ENCODE peak calls at places on chromosomes 13 and 19, in six cellular contexts. M, P, S, X, H and I are unnamed samples.

GRCh38 chr19:46608581-46609345 is 7.6 kb downstream of the CALM3 start:
- DNase-seq in M (no peak), P (no peak), S (peak), X (no peak), H (no peak), I (no peak)

GRCh38 chr19:16024266-16025107 is 51.8 kb upstream of the TPM4 start:
- DNase-seq in M (no peak), P (no peak), S (no peak), X (no peak), H (no peak), I (peak)

GRCh38 chr13:101144808-101145419 is 271.4 kb downstream of the NALCN start:
- DNase-seq in M (peak), P (peak), S (no peak), X (peak), H (no peak), I (no peak)

GRCh38 chr19:31332096-31332495 is 17.1 kb downstream of the TSHZ3 start:
- DNase-seq in M (no peak), P (no peak), S (no peak), X (no peak), H (no peak), I (no peak)

GRCh38 chr19:46955114-46955812 is 64.4 kb upstream of the NPAS1 start:
- DNase-seq in M (peak), P (peak), S (no peak), X (no peak), H (no peak), I (no peak)

GRCh38 chr19:14328406-14328805 is 52.8 kb upstream of the ADGRE5 start:
- DNase-seq in M (no peak), P (no peak), S (no peak), X (no peak), H (no peak), I (no peak)

GRCh38 chr13:43567608-43568007 is 219.2 kb downstream of the ENOX1 start:
- DNase-seq in M (no peak), P (no peak), S (no peak), X (no peak), H (no peak), I (no peak)

GRCh38 chr19:58562126-58563033 is 4.0 kb upstream of the UBE2M start:
- DNase-seq in M (no peak), P (no peak), S (no peak), X (no peak), H (peak), I (no peak)

GRCh38 chr13:44921931-44922758 is 67.1 kb downstream of the NUFIP1 start:
- DNase-seq in M (no peak), P (peak), S (peak), X (no peak), H (peak), I (peak)

GRCh38 chr19:741506-742131 is 9.3 kb upstream of the MISP start:
- DNase-seq in M (peak), P (peak), S (no peak), X (no peak), H (peak), I (peak)

GRCh38 chr13:97856001-97856675 is 97.3 kb upstream of the IPO5 start:
- DNase-seq in M (no peak), P (no peak), S (peak), X (no peak), H (peak), I (peak)

GRCh38 chr19:15180451-15181390 is 20.1 kb downstream of the NOTCH3 start:
- DNase-seq in M (peak), P (peak), S (no peak), X (no peak), H (no peak), I (peak)

GRCh38 chr13:91684746-91685145 is 286.3 kb downstream of the GPC5 start:
- DNase-seq in M (no peak), P (no peak), S (no peak), X (no peak), H (no peak), I (no peak)

GRCh38 chr13:76741624-76742023 is 144.6 kb downstream of the KCTD12 start:
- DNase-seq in M (no peak), P (no peak), S (no peak), X (no peak), H (no peak), I (no peak)

GRCh38 chr13:110107568-110108347 is 199.2 kb downstream of the COL4A1 start:
- DNase-seq in M (no peak), P (no peak), S (no peak), X (no peak), H (no peak), I (no peak)

GRCh38 chr19:50513746-50514345 is at the start of gene ASPDH:
- DNase-seq in M (peak), P (no peak), S (no peak), X (no peak), H (no peak), I (no peak)

GRCh38 chr13:75769141-75769905 is 133.2 kb downstream of the LMO7 start:
- DNase-seq in M (no peak), P (no peak), S (no peak), X (no peak), H (no peak), I (no peak)

GRCh38 chr19:10603873-10604459 is 16.9 kb upstream of the AP1M2 start:
- DNase-seq in M (no peak), P (no peak), S (no peak), X (peak), H (no peak), I (no peak)

GRCh38 chr19:22595918-22596341 is 38.2 kb upstream of the ZNF492 start:
- DNase-seq in M (peak), P (no peak), S (peak), X (no peak), H (peak), I (peak)

GRCh38 chr19:39916851-39917396 is 17.5 kb downstream of the FCGBP start:
- DNase-seq in M (no peak), P (no peak), S (no peak), X (no peak), H (no peak), I (no peak)

GRCh38 chr13:40464349-40464748 is 202.1 kb downstream of the FOXO1 start:
- DNase-seq in M (no peak), P (no peak), S (no peak), X (no peak), H (no peak), I (no peak)

GRCh38 chr13:27403252-27403678 is 21.2 kb upstream of the GTF3A start:
- DNase-seq in M (no peak), P (no peak), S (no peak), X (no peak), H (no peak), I (no peak)

GRCh38 chr19:57280913-57281425 is 684 bp downstream of the ZNF460 start:
- DNase-seq in M (peak), P (no peak), S (no peak), X (no peak), H (no peak), I (no peak)

GRCh38 chr19:55257461-55258411 is 1.1 kb downstream of the PPP6R1 start:
- DNase-seq in M (peak), P (no peak), S (no peak), X (no peak), H (no peak), I (no peak)

GRCh38 chr19:16133818-16134217 is 9.7 kb upstream of the HSH2D start:
- DNase-seq in M (no peak), P (no peak), S (no peak), X (no peak), H (no peak), I (no peak)

GRCh38 chr19:788821-789472 is 8.3 kb upstream of the PTBP1 start:
- DNase-seq in M (no peak), P (peak), S (no peak), X (no peak), H (no peak), I (no peak)

GRCh38 chr19:39325778-39326680 is 5.4 kb upstream of the LRFN1 start:
- DNase-seq in M (no peak), P (peak), S (no peak), X (no peak), H (no peak), I (no peak)

GRCh38 chr19:1465191-1466016 is 13.6 kb downstream of the C19orf25 start:
- DNase-seq in M (no peak), P (no peak), S (no peak), X (no peak), H (no peak), I (peak)

DNA sequence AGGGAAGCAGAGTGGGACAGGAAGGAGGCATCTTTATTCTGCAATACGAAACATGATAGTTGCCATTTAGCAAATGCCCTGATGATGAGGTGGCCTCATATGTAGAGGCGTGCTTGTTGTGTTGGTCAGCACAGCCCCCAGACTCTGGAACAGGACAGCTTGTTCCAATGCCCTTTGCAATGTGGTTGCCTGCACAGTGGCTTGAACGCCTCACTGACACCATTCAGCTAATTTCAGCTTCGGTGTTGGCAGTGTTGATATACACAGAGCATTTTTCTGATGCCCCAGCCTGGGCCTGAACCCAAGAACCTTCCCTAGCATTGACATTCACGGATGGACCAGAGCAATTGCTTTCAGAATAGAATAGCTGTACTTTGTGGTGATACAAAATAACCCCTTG is 133.3 kb downstream of the HS6ST3 start:
- DNase-seq in M (no peak), P (no peak), S (no peak), X (no peak), H (no peak), I (no peak)
- TF ChIP-seq EP300 in M (no peak), P (no peak), S (no peak), X (no peak), H (no peak), I (no peak)

GRCh38 chr13:80360298-80360827 is 19.4 kb upstream of the SPRY2 start:
- DNase-seq in M (no peak), P (no peak), S (no peak), X (no peak), H (no peak), I (no peak)

GRCh38 chr13:80361883-80362327 is 21.0 kb upstream of the SPRY2 start:
- DNase-seq in M (peak), P (peak), S (no peak), X (no peak), H (no peak), I (no peak)

GRCh38 chr13:80362488-80362887 is 21.6 kb upstream of the SPRY2 start:
- DNase-seq in M (no peak), P (peak), S (no peak), X (no peak), H (no peak), I (no peak)

GRCh38 chr13:80361298-80361697 is 20.4 kb upstream of the SPRY2 start:
- DNase-seq in M (no peak), P (no peak), S (no peak), X (no peak), H (no peak), I (no peak)

GRCh38 chr13:80359459-80360297 is 18.8 kb upstream of the SPRY2 start:
- DNase-seq in M (peak), P (no peak), S (no peak), X (no peak), H (no peak), I (no peak)
- TF ChIP-seq EP300 in M (no peak), P (no peak), S (no peak), X (no peak), H (no peak), I (no peak)

DNA sequence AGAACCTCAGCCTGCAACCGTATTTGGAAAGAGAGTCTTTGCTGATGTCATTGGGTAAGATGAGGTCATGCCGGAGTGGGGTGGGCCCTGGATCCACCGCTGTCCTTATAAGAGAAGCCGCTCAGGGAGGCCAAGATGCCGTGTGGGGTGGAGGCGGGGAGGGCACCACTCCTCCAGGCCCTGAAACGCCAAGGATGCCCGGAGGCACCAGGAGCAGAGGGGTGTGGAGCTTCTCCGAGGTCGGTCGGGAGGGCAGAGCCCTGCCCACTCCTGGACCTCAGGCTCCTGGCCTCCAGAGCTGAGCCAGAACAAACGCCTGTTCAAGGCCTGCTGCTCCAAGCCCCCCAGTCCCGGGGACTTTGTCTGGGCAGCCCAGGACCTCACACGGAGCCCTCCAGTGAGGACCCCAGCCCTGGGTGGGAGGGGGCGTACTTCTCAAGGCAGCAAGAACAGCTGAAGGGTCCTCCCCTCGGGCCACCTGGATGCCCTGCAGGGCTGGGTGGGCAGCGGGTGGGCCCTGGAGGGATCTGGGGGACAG is 29.9 kb downstream of the PIP5K1C start:
- DNase-seq in M (peak), P (no peak), S (peak), X (no peak), H (peak), I (peak)
- TF ChIP-seq EP300 in M (peak), P (no peak), S (peak), X (no peak), H (peak), I (peak)

GRCh38 chr13:30116379-30116778 is 191.0 kb downstream of the KATNAL1 start:
- DNase-seq in M (no peak), P (no peak), S (no peak), X (no peak), H (no peak), I (no peak)

GRCh38 chr13:30115257-30115600 is 192.1 kb downstream of the KATNAL1 start:
- DNase-seq in M (no peak), P (no peak), S (no peak), X (no peak), H (no peak), I (no peak)

GRCh38 chr13:30113983-30114491 is 193.3 kb downstream of the KATNAL1 start:
- DNase-seq in M (peak), P (peak), S (no peak), X (no peak), H (no peak), I (no peak)

GRCh38 chr13:30113531-30113930 is 193.8 kb downstream of the KATNAL1 start:
- DNase-seq in M (peak), P (no peak), S (no peak), X (no peak), H (no peak), I (no peak)

GRCh38 chr13:30114586-30115256 is 192.6 kb downstream of the KATNAL1 start:
- DNase-seq in M (peak), P (peak), S (peak), X (no peak), H (peak), I (peak)
- TF ChIP-seq EP300 in M (no peak), P (no peak), S (no peak), X (peak), H (no peak), I (no peak)